ENCODE peak calls at places on chromosomes 7 and 10, in nine cellular contexts. Q is AG04449; C is CD8-positive, alpha-beta T cell; S is psoas muscle; H is lower lobe of right lung; W is neural crest cell; Y is brain microvascular endothelial cell; M is keratinocyte; G is foreskin fibroblast. N is an unnamed sample.

GRCh38 chr10:103800110-103800509 is 55.3 kb downstream of the SH3PXD2A start:
- DNase-seq in Q (no peak), C (no peak), S (no peak), H (no peak), W (no peak), Y (no peak), M (no peak), G (no peak), N (no peak)

GRCh38 chr7:42235734-42236133 is 1.3 kb downstream of the GLI3 start:
- DNase-seq in Q (no peak), C (no peak), S (no peak), H (no peak), W (no peak), Y (no peak), M (no peak), G (no peak), N (no peak)

GRCh38 chr10:18523025-18523424 is 128.4 kb downstream of the NSUN6 start:
- DNase-seq in Q (no peak), C (no peak), S (no peak), H (no peak), W (no peak), Y (no peak), M (no peak), G (no peak), N (no peak)

GRCh38 chr7:66740302-66740979 is at the start of gene RABGEF1:
- DNase-seq in Q (peak), C (peak), S (peak), H (peak), W (peak), Y (peak), M (peak), G (peak), N (peak)

GRCh38 chr10:100624298-100624697 is 88.6 kb downstream of the HIF1AN start:
- DNase-seq in Q (no peak), C (no peak), S (no peak), H (no peak), W (no peak), Y (no peak), M (no peak), G (no peak), N (no peak)

GRCh38 chr10:37747081-37747480 is 110.3 kb downstream of the ZNF248 start:
- DNase-seq in Q (no peak), C (no peak), S (no peak), H (no peak), W (no peak), Y (no peak), M (no peak), G (no peak), N (no peak)

GRCh38 chr10:14032406-14032998 is 298.2 kb downstream of the FRMD4A start:
- DNase-seq in Q (no peak), C (peak), S (no peak), H (peak), W (peak), Y (no peak), M (no peak), G (no peak), N (no peak)

GRCh38 chr7:75762350-75762917 is 9.6 kb downstream of the CCL26 start:
- DNase-seq in Q (no peak), C (no peak), S (no peak), H (no peak), W (no peak), Y (peak), M (no peak), G (peak), N (no peak)

GRCh38 chr7:128041203-128041602 is 10.0 kb upstream of the LRRC4 start:
- DNase-seq in Q (no peak), C (no peak), S (no peak), H (no peak), W (no peak), Y (peak), M (no peak), G (peak), N (no peak)

GRCh38 chr10:16965242-16965620 is 148.0 kb upstream of the RSU1 start:
- DNase-seq in Q (no peak), C (no peak), S (no peak), H (no peak), W (no peak), Y (no peak), M (no peak), G (no peak), N (no peak)

GRCh38 chr7:1862560-1862959 is 192.5 kb downstream of the ELFN1 start:
- DNase-seq in Q (no peak), C (no peak), S (no peak), H (no peak), W (no peak), Y (no peak), M (no peak), G (no peak), N (no peak)

GRCh38 chr7:157872447-157872846 is 535.6 kb downstream of the DNAJB6 start:
- DNase-seq in Q (no peak), C (no peak), S (no peak), H (no peak), W (no peak), Y (no peak), M (no peak), G (no peak), N (no peak)

GRCh38 chr7:130397056-130397455 is 16.8 kb downstream of the CPA1 start:
- DNase-seq in Q (peak), C (no peak), S (no peak), H (no peak), W (no peak), Y (no peak), M (no peak), G (no peak), N (no peak)

GRCh38 chr7:85710960-85711359 is 524.1 kb upstream of the SEMA3D start:
- DNase-seq in Q (no peak), C (no peak), S (no peak), H (no peak), W (no peak), Y (no peak), M (no peak), G (no peak), N (no peak)

GRCh38 chr10:78000206-78000605 is 29.1 kb downstream of the POLR3A start:
- DNase-seq in Q (no peak), C (no peak), S (no peak), H (no peak), W (no peak), Y (no peak), M (no peak), G (no peak), N (no peak)

GRCh38 chr7:88429382-88429781 is 122.7 kb upstream of the STEAP4 start:
- DNase-seq in Q (no peak), C (no peak), S (no peak), H (no peak), W (no peak), Y (no peak), M (no peak), G (no peak), N (no peak)

GRCh38 chr7:42125321-42125720 is 111.7 kb downstream of the GLI3 start:
- DNase-seq in Q (no peak), C (no peak), S (no peak), H (no peak), W (no peak), Y (no peak), M (no peak), G (no peak), N (no peak)

GRCh38 chr7:33091641-33092191 is 17.5 kb downstream of the RP9 start:
- DNase-seq in Q (no peak), C (no peak), S (no peak), H (no peak), W (no peak), Y (no peak), M (no peak), G (no peak), N (no peak)
- TF ChIP-seq CTCF in Q (no peak), C (no peak), S (no peak), H (no peak), W (peak), Y (no peak), M (peak), G (no peak), N (no peak)

GRCh38 chr10:91627344-91628102 is 5.3 kb downstream of the PPP1R3C start:
- DNase-seq in Q (no peak), C (no peak), S (no peak), H (no peak), W (no peak), Y (no peak), M (no peak), G (no peak), N (no peak)
- TF ChIP-seq CTCF in Q (peak), C (no peak), S (no peak), H (no peak), W (no peak), Y (no peak), M (no peak), G (no peak), N (no peak)

GRCh38 chr7:93463764-93464163 is 110.8 kb downstream of the CALCR start:
- DNase-seq in Q (no peak), C (no peak), S (no peak), H (no peak), W (no peak), Y (no peak), M (no peak), G (no peak), N (no peak)

GRCh38 chr7:93461350-93461749 is 113.2 kb downstream of the CALCR start:
- DNase-seq in Q (no peak), C (no peak), S (no peak), H (no peak), W (no peak), Y (no peak), M (no peak), G (no peak), N (no peak)
- TF ChIP-seq CTCF in Q (no peak), C (no peak), S (no peak), H (no peak), W (peak), Y (no peak), M (no peak), G (no peak), N (peak)

GRCh38 chr7:6559896-6560295 is 8.6 kb upstream of the GRID2IP start:
- DNase-seq in Q (no peak), C (no peak), S (no peak), H (no peak), W (no peak), Y (no peak), M (no peak), G (no peak), N (no peak)

GRCh38 chr7:6553460-6554044 is 2.3 kb upstream of the GRID2IP start:
- DNase-seq in Q (no peak), C (no peak), S (no peak), H (no peak), W (no peak), Y (no peak), M (no peak), G (no peak), N (no peak)

GRCh38 chr7:6554848-6555247 is 3.6 kb upstream of the GRID2IP start:
- DNase-seq in Q (no peak), C (no peak), S (no peak), H (no peak), W (no peak), Y (no peak), M (no peak), G (no peak), N (no peak)

GRCh38 chr7:6556196-6556595 is 4.9 kb upstream of the GRID2IP start:
- DNase-seq in Q (no peak), C (no peak), S (no peak), H (no peak), W (no peak), Y (no peak), M (no peak), G (no peak), N (no peak)

DNA sequence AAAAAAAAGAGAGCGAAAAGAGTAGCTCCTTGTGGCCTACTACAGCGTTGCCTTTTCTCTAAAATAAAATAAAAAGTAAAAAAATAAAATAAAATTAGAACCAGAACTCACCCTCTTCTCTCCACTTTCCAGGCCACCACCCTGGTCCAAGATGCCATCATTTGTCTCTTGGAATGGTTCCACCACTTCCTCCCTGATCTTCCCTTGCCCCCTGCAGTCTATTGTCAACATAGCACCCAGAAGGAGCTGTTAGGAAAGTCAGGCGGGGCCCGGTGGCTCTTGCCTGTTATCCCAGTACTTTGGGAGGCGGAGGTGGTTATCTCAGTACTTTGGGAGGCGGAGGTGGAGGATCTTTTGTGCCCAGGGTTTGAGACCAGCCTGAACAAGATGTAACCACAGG is 7.6 kb upstream of the GRID2IP start:
- DNase-seq in Q (no peak), C (no peak), S (no peak), H (no peak), W (no peak), Y (peak), M (no peak), G (no peak), N (no peak)
- TF ChIP-seq CTCF in Q (peak), C (peak), S (peak), H (no peak), W (peak), Y (peak), M (peak), G (peak), N (peak)

DNA sequence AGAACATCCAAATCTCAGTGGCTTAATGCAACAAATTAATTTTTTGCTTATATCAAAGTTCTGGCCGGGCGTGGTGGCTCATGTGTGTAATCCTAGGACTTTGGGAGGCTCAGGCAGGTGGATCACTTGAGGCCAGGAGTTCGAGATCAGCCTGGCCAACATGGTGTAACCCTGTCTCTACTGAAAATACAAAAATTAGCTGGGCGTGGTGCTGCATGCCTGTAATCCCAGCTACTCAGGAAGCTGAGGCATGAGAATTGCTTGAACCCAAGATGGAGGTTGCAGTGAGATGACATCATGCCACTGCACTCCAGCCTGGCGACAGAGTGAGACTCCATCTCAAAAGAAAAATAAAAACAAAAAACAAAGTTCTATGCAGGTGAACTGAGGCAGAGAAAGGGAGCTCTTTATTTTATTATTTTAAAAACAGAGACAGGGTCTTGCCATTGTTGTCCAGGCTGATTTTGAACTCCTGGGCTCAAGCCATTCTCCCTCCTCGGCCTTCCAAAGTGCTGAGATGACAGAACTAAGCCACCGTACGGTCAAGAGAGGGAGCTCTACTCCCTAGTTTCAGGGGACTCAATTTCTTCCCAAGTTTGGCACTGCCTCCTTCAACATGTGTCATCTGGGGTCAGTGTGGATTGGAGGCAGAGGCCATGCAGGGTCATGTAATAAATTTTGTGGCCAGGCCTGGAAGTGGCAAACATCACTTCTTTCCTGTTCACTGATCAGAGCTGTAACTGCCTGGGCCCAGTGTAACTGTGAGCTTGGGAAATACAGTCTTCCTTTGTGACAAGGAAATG is 2.4 kb downstream of the ADCK2 start:
- DNase-seq in Q (no peak), C (no peak), S (no peak), H (no peak), W (peak), Y (peak), M (no peak), G (peak), N (peak)
- TF ChIP-seq CTCF in Q (peak), C (no peak), S (peak), H (peak), W (peak), Y (peak), M (no peak), G (peak), N (peak)

GRCh38 chr7:151351027-151351426 is 9.4 kb downstream of the NUB1 start:
- DNase-seq in Q (no peak), C (no peak), S (no peak), H (no peak), W (peak), Y (no peak), M (no peak), G (no peak), N (no peak)
- TF ChIP-seq CTCF in Q (peak), C (no peak), S (no peak), H (peak), W (no peak), Y (peak), M (no peak), G (no peak), N (no peak)

N was measured in CD14-positive monocyte.